ENCODE peak calls at places on chromosomes 3 and 15, in six cellular contexts. W is GM12891, G is vagina, O is H1, V is suprapubic skin, C is breast epithelium. N is an unnamed sample.

GRCh38 chr3:129561619-129562248 is 18.8 kb downstream of the H1-8 start:
- DNase-seq in W (no peak), G (no peak), O (no peak), V (no peak), C (no peak), N (no peak)

GRCh38 chr3:179558742-179559364 is 3.9 kb upstream of the ACTL6A start:
- DNase-seq in W (no peak), G (no peak), V (no peak), O (peak), C (no peak), N (peak)

GRCh38 chr15:99925661-99926461 is 192.6 kb upstream of the LYSMD4 start:
- DNase-seq in W (no peak), C (peak), O (peak), V (no peak), G (no peak), N (peak)

GRCh38 chr3:148379763-148380162 is 317.9 kb upstream of the AGTR1 start:
- DNase-seq in V (no peak), C (no peak), G (no peak), O (no peak), W (peak), N (no peak)

GRCh38 chr15:75186044-75186443 is 15.6 kb upstream of the C15orf39 start:
- DNase-seq in C (no peak), W (no peak), V (no peak), O (no peak), G (no peak), N (no peak)

GRCh38 chr3:193822492-193823220 is 229.6 kb downstream of the OPA1 start:
- DNase-seq in O (no peak), W (no peak), V (no peak), C (no peak), G (no peak), N (no peak)

GRCh38 chr3:122668930-122669730 is 11.5 kb upstream of the PARP14 start:
- DNase-seq in C (no peak), O (no peak), W (no peak), V (no peak), G (no peak), N (no peak)

GRCh38 chr3:66823532-66823931 is 174.6 kb upstream of the KBTBD8 start:
- DNase-seq in O (no peak), G (no peak), V (no peak), C (no peak), W (no peak), N (peak)

GRCh38 chr3:69246612-69247011 is 124.2 kb upstream of the LMOD3 start:
- DNase-seq in O (no peak), W (no peak), V (no peak), C (no peak), G (no peak), N (no peak)

GRCh38 chr15:45522931-45523331 is 376 bp upstream of the SLC30A4 start:
- DNase-seq in W (no peak), C (no peak), O (no peak), V (peak), G (no peak), N (no peak)

GRCh38 chr3:28349397-28350000 is 875 bp upstream of the AZI2 start:
- DNase-seq in V (no peak), G (no peak), O (no peak), W (no peak), C (no peak), N (no peak)

GRCh38 chr3:189297957-189298356 is 126.2 kb downstream of the TPRG1 start:
- DNase-seq in W (no peak), G (no peak), V (no peak), O (no peak), C (no peak), N (no peak)

GRCh38 chr3:71581981-71582611 is 1.4 kb downstream of the FOXP1 start:
- DNase-seq in W (no peak), O (peak), G (no peak), C (peak), V (peak), N (peak)

GRCh38 chr3:87987952-87988351 is 70.9 kb downstream of the CGGBP1 start:
- DNase-seq in O (no peak), C (no peak), W (no peak), G (no peak), V (no peak), N (no peak)

GRCh38 chr3:120498947-120499346 is 48.2 kb upstream of the FSTL1 start:
- DNase-seq in G (peak), V (no peak), W (no peak), O (no peak), C (no peak), N (no peak)

GRCh38 chr15:98954411-98954810 is 53.2 kb downstream of the PGPEP1L start:
- DNase-seq in V (no peak), W (no peak), C (peak), O (no peak), G (no peak), N (no peak)

GRCh38 chr15:72992733-72993321 is 59.4 kb upstream of the NEO1 start:
- DNase-seq in W (no peak), G (no peak), V (no peak), C (no peak), O (no peak), N (no peak)

GRCh38 chr3:73563896-73564582 is 60.7 kb downstream of the PDZRN3 start:
- DNase-seq in O (no peak), G (no peak), V (no peak), C (no peak), W (no peak), N (no peak)

GRCh38 chr15:35487417-35487816 is 58.5 kb downstream of the DPH6 start:
- DNase-seq in O (no peak), W (no peak), V (no peak), G (no peak), C (no peak), N (no peak)

GRCh38 chr15:43876872-43877271 is 50.1 kb downstream of the WDR76 start:
- DNase-seq in V (peak), W (no peak), G (no peak), C (no peak), O (no peak), N (no peak)

GRCh38 chr3:12708584-12709192 is 44.8 kb upstream of the RAF1 start:
- DNase-seq in O (no peak), V (no peak), C (peak), W (no peak), G (no peak), N (peak)

GRCh38 chr3:129654126-129654525 is 47.6 kb upstream of the PLXND1 start:
- DNase-seq in C (no peak), W (no peak), G (no peak), V (no peak), O (no peak), N (no peak)

GRCh38 chr3:86865506-86865905 is 125.4 kb downstream of the VGLL3 start:
- DNase-seq in W (no peak), C (no peak), V (no peak), O (no peak), G (no peak), N (no peak)

GRCh38 chr3:11212784-11213183 is 58.5 kb downstream of the HRH1 start:
- DNase-seq in G (no peak), V (no peak), O (no peak), W (no peak), C (no peak), N (no peak)

GRCh38 chr3:178189854-178190253 is 346.4 kb upstream of the KCNMB2 start:
- DNase-seq in W (no peak), G (no peak), V (no peak), O (no peak), C (no peak), N (no peak)

GRCh38 chr15:37819191-37819590 is 115.2 kb upstream of the TMCO5A start:
- DNase-seq in G (no peak), C (no peak), O (no peak), V (no peak), W (no peak), N (no peak)

GRCh38 chr15:72117448-72117697 is 577 bp downstream of the MYO9A start:
- DNase-seq in C (peak), W (peak), G (no peak), O (peak), V (peak), N (peak)

GRCh38 chr3:124748560-124749198 is 18.4 kb downstream of the UMPS start:
- DNase-seq in G (no peak), C (no peak), V (no peak), W (no peak), O (no peak), N (no peak)
- TF ChIP-seq POLR2AphosphoS5 in G (no peak), C (no peak), V (no peak), W (peak), O (peak), N (no peak)

GRCh38 chr15:92831459-92832229 is 68.5 kb upstream of the CHD2 start:
- DNase-seq in O (peak), G (no peak), V (peak), C (peak), W (peak), N (peak)
- TF ChIP-seq POLR2A in O (peak), G (peak), V (peak), C (peak), W (peak), N (no peak)

DNA sequence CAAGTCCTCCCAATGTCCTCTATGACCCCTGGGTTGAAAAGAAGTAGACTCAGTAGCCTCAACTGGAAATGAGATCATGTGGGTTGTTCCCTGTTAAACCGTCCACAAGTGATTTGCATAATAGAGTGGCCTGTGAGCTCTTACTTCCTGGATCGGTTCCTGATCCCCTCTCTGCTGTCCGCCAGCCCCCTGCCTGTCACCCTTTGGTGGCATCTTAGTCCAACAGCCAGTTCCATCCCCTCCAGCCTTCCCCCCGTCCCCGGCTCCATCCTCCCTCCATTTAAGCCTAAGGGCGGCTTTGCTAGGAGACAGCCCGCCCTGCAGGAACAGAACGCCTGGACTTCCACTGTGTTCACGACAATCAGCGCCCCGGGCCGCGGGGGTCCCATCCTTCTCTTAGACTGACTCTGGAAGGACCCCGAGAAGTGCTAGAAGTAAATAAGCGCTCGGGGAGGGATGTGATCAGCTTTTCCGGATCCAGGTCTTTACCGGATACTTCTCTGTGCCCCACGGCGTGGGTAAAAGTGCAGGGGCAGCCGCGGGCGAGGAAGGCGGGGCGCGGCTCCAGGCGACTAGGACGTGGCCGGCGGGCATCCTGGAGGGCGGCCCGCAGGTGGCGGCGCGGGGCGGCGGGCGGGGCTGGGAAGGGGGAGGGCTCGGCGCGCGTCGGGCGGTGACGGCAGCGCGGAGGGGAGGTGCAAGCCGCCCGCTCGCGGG is 51.2 kb upstream of the ULK4 start:
- DNase-seq in V (peak), G (no peak), W (peak), C (peak), O (peak), N (peak)
- TF ChIP-seq POLR2AphosphoS5 in V (no peak), G (peak), W (peak), C (no peak), O (no peak), N (peak)

GRCh38 chr3:183884437-183885296 is at the start of gene PARL:
- DNase-seq in G (no peak), V (peak), C (peak), W (peak), O (peak), N (peak)
- TF ChIP-seq POLR2A in G (peak), V (peak), C (no peak), W (peak), O (peak), N (no peak)

GRCh38 chr3:124695369-124695768 is 34.9 kb upstream of the UMPS start:
- DNase-seq in G (no peak), C (no peak), V (no peak), O (no peak), W (no peak), N (no peak)

GRCh38 chr3:124694486-124694885 is 35.8 kb upstream of the UMPS start:
- DNase-seq in O (no peak), C (no peak), V (no peak), G (no peak), W (no peak), N (no peak)

GRCh38 chr3:124696011-124696410 is 34.2 kb upstream of the UMPS start:
- DNase-seq in O (no peak), G (no peak), V (no peak), C (no peak), W (no peak), N (no peak)

GRCh38 chr3:124688580-124689454 is 41.4 kb upstream of the UMPS start:
- DNase-seq in V (no peak), C (peak), G (no peak), O (peak), W (peak), N (peak)

GRCh38 chr3:124691599-124691998 is 38.7 kb upstream of the UMPS start:
- DNase-seq in W (no peak), C (no peak), V (no peak), O (no peak), G (no peak), N (no peak)
- TF ChIP-seq POLR2AphosphoS5 in W (no peak), C (no peak), V (no peak), O (no peak), G (no peak), N (no peak)

DNA sequence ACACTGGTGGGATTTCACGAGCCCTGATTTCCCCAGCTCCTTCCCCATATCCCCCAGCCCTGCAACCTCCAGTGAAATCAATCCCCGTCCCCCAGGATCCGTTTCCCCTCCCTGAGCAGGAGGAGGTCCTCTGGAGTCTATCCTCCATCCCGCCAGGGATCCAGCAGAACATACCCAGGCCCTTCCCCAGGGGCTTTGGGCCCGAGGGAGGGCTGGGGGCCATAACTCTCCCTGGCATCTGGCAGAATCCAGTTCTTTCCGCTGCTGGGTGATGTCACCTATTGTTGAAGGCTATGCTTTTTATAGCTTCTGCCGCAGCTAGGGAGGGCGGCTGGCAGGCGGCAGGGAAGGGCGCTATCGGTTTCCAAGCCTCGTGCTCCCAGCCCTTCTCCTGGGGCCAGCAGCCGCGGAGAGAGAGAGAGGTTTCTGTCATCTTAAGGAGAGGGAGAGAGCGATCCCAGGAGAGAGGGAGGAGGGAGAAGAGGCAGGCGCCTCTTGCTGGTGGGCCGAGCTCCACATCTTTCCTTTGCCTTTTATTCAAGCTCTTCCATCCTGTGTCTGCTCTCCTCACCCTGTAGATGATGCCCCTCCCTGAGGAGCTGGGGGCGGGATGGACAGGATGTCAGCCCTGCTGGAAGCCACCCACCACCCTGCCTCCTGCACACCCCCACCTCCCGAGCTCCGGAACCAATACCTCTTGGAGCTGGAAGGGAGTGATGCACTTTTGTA is 120.1 kb downstream of the ANP32A start:
- DNase-seq in O (peak), G (no peak), W (no peak), C (no peak), V (no peak), N (no peak)
- TF ChIP-seq POLR2A in O (no peak), G (no peak), W (no peak), C (no peak), V (no peak), N (no peak)

GRCh38 chr3:152120606-152121291 is 148.0 kb upstream of the MBNL1 start:
- DNase-seq in O (no peak), V (no peak), W (no peak), C (no peak), G (no peak), N (no peak)

GRCh38 chr3:152123457-152123856 is 145.3 kb upstream of the MBNL1 start:
- DNase-seq in C (no peak), O (no peak), G (no peak), V (no peak), W (no peak), N (no peak)

GRCh38 chr3:152126260-152126659 is 142.5 kb upstream of the MBNL1 start:
- DNase-seq in G (no peak), O (no peak), V (no peak), W (no peak), C (no peak), N (no peak)

GRCh38 chr3:152127058-152127457 is 141.7 kb upstream of the MBNL1 start:
- DNase-seq in C (no peak), W (peak), O (no peak), G (no peak), V (no peak), N (no peak)

DNA sequence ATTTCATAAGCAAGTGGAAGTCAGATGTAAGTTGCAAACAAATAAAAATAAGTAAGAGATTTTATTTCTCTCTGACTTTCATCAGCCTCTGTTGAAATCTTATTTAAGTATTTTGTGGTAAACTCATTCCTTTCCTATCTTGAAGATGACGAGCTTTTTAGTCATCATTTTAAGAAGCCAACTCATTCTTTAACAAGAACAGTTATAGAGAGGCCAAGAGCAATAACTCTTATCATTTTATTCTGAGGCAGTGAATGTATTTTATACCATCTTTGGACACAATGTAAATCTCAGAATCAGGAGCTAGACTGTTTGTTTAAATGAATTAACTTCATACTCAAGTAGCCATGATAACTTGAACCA is 147.5 kb upstream of the MBNL1 start:
- DNase-seq in G (no peak), C (no peak), V (no peak), O (no peak), W (no peak), N (no peak)
- TF ChIP-seq POLR2AphosphoS5 in G (no peak), C (no peak), V (no peak), O (no peak), W (no peak), N (no peak)

DNA sequence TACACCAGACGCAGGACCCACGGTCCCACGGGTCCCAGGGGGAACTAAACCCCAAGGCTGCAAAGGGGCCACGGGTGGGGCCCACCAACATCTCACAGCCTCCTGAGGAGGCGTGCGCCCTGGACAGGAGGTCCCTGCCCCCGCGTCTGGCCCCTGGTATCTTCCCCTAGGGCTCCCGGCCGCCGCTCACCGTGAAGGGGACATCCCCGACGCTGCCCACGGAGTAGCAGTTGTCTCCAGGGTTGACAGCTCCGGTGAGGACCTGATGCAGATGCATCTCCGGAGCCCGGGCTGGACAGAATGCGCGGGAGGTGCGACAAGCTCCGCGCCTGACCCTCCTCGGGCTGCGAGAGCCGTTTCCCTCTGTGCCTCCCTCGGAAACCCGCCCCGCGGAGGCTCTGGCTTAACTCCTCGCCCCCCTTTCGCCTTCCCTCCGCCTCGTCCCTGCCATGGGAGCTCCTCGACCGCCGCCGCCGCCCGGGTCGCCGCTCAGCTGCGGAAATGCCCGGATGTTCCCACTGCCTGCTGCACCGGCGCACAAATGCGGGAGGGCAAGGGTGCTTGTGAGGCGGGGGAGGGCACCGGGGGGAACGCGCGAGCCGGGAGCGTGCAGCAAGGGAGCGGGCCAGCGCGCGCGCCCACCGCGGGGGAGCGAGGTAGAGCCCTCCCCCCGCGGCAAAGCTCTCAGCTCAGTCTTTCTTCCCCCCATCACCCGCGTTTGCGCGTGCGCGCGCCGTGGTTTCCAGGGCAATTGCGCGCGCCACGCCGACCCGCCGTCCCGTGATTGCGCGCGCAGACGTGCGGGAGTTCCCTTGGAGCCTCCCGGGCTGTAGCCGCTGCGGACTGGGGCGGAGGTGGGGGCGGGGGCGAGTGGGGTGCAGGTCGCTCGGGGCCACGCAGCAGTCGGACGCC is at the start of gene DMXL2:
- DNase-seq in G (no peak), W (peak), C (peak), V (peak), O (peak), N (peak)
- TF ChIP-seq POLR2A in G (no peak), W (peak), C (no peak), V (no peak), O (no peak), N (no peak)

GRCh38 chr15:33191641-33192040 is 2.9 kb downstream of the FMN1 start:
- DNase-seq in O (no peak), C (no peak), V (no peak), W (no peak), G (no peak), N (no peak)

GRCh38 chr15:33195283-33195682 is 769 bp upstream of the FMN1 start:
- DNase-seq in G (no peak), O (no peak), W (no peak), C (no peak), V (no peak), N (no peak)

GRCh38 chr15:33197636-33198035 is 3.1 kb upstream of the FMN1 start:
- DNase-seq in V (no peak), W (no peak), C (no peak), G (no peak), O (no peak), N (no peak)

GRCh38 chr15:33194237-33194636 is 277 bp downstream of the FMN1 start:
- DNase-seq in O (no peak), C (peak), V (no peak), G (no peak), W (no peak), N (no peak)

DNA sequence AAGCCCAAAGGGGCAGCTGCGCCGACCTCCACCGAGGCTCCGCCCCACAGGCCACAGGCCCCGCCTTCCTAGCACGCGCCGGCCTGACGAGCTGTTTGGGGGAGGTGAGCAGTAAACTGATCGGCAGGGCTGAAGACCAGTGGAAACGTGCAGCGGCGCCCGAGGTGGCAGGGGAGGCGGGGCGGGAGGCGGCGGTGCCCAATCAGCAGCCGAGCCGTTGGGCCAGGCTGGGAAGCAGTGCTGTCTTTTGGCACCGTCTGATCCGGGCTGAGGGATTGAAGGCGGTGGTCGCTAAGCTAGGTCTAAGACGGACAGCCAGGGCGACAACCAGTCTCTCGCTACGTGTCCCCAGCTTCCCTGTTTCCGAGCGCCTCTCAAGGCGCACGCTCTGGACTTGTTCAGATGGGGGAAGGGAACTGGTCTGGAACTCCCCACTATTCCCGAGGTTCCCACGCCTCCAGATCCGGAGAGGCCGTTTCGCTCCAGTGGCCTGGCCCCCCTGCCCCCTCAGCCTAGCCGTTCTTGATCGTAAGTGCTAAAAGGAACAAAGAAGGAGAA is at the start of gene FMN1:
- DNase-seq in V (peak), C (peak), O (peak), G (no peak), W (peak), N (peak)
- TF ChIP-seq POLR2AphosphoS5 in V (no peak), C (no peak), O (no peak), G (peak), W (no peak), N (peak)